ENCODE peak calls at places on chromosome 19, in nine cellular contexts. One of them, this sample, is unnamed.

GRCh38 chr19:38267780-38268430 is 3.5 kb downstream of the SPINT2 start:
- DNase-seq in WERI-Rb-1: peak
- DNase-seq in AG04449: no peak
- DNase-seq in GM10248: no peak
- DNase-seq in omental fat pad: no peak
- DNase-seq in RWPE1: peak
- DNase-seq in tibial artery: no peak
- DNase-seq in endothelial cell: no peak
- DNase-seq in tibial nerve: no peak
- DNase-seq in this sample: no peak

GRCh38 chr19:9878511-9879196 is 43.5 kb downstream of the PIN1 start:
- DNase-seq in WERI-Rb-1: no peak
- DNase-seq in AG04449: no peak
- DNase-seq in GM10248: no peak
- DNase-seq in omental fat pad: no peak
- DNase-seq in RWPE1: no peak
- DNase-seq in tibial artery: no peak
- DNase-seq in endothelial cell: no peak
- DNase-seq in tibial nerve: no peak
- DNase-seq in this sample: no peak

GRCh38 chr19:51644636-51645271 is 1.9 kb downstream of the SIGLEC14 start:
- DNase-seq in WERI-Rb-1: no peak
- DNase-seq in AG04449: no peak
- DNase-seq in GM10248: no peak
- DNase-seq in omental fat pad: no peak
- DNase-seq in RWPE1: no peak
- DNase-seq in tibial artery: no peak
- DNase-seq in endothelial cell: no peak
- DNase-seq in tibial nerve: no peak
- DNase-seq in this sample: no peak

GRCh38 chr19:50507376-50507775 is 3.6 kb downstream of the JOSD2 start:
- DNase-seq in WERI-Rb-1: no peak
- DNase-seq in AG04449: no peak
- DNase-seq in GM10248: no peak
- DNase-seq in omental fat pad: no peak
- DNase-seq in RWPE1: no peak
- DNase-seq in tibial artery: no peak
- DNase-seq in endothelial cell: no peak
- DNase-seq in tibial nerve: no peak
- DNase-seq in this sample: no peak

GRCh38 chr19:55579766-55580621 is 654 bp downstream of the ZNF579 start:
- DNase-seq in WERI-Rb-1: peak
- DNase-seq in AG04449: no peak
- DNase-seq in GM10248: peak
- DNase-seq in omental fat pad: no peak
- DNase-seq in RWPE1: no peak
- DNase-seq in tibial artery: no peak
- DNase-seq in endothelial cell: no peak
- DNase-seq in tibial nerve: no peak
- DNase-seq in this sample: no peak

GRCh38 chr19:57135797-57136196 is 9.2 kb downstream of the ZIM3 start:
- DNase-seq in WERI-Rb-1: no peak
- DNase-seq in AG04449: no peak
- DNase-seq in GM10248: no peak
- DNase-seq in omental fat pad: no peak
- DNase-seq in RWPE1: no peak
- DNase-seq in tibial artery: no peak
- DNase-seq in endothelial cell: no peak
- DNase-seq in tibial nerve: no peak
- DNase-seq in this sample: no peak

GRCh38 chr19:18439025-18439909 is 1.3 kb upstream of the ISYNA1 start:
- DNase-seq in WERI-Rb-1: no peak
- DNase-seq in AG04449: no peak
- DNase-seq in GM10248: no peak
- DNase-seq in omental fat pad: no peak
- DNase-seq in RWPE1: no peak
- DNase-seq in tibial artery: no peak
- DNase-seq in endothelial cell: no peak
- DNase-seq in tibial nerve: no peak
- DNase-seq in this sample: peak

GRCh38 chr19:1818549-1819195 is 6.6 kb upstream of the ATP8B3 start:
- DNase-seq in WERI-Rb-1: no peak
- DNase-seq in AG04449: no peak
- DNase-seq in GM10248: no peak
- DNase-seq in omental fat pad: no peak
- DNase-seq in RWPE1: no peak
- DNase-seq in tibial artery: no peak
- DNase-seq in endothelial cell: no peak
- DNase-seq in tibial nerve: no peak
- DNase-seq in this sample: no peak

GRCh38 chr19:13020002-13020414 is 24.7 kb downstream of the NFIX start:
- DNase-seq in WERI-Rb-1: no peak
- DNase-seq in AG04449: no peak
- DNase-seq in GM10248: no peak
- DNase-seq in omental fat pad: no peak
- DNase-seq in RWPE1: no peak
- DNase-seq in tibial artery: no peak
- DNase-seq in endothelial cell: no peak
- DNase-seq in tibial nerve: no peak
- DNase-seq in this sample: no peak

GRCh38 chr19:10797078-10797477 is 38.9 kb downstream of the TMED1 start:
- DNase-seq in WERI-Rb-1: no peak
- DNase-seq in AG04449: no peak
- DNase-seq in GM10248: no peak
- DNase-seq in omental fat pad: no peak
- DNase-seq in RWPE1: no peak
- DNase-seq in tibial artery: no peak
- DNase-seq in endothelial cell: no peak
- DNase-seq in tibial nerve: no peak
- DNase-seq in this sample: no peak

GRCh38 chr19:45171211-45171623 is 6.8 kb downstream of the TRAPPC6A start:
- DNase-seq in WERI-Rb-1: no peak
- DNase-seq in AG04449: no peak
- DNase-seq in GM10248: no peak
- DNase-seq in omental fat pad: no peak
- DNase-seq in RWPE1: no peak
- DNase-seq in tibial artery: no peak
- DNase-seq in endothelial cell: peak
- DNase-seq in tibial nerve: no peak
- DNase-seq in this sample: no peak

GRCh38 chr19:45125975-45126493 is 33.1 kb downstream of the PPP1R37 start:
- DNase-seq in WERI-Rb-1: peak
- DNase-seq in AG04449: no peak
- DNase-seq in GM10248: peak
- DNase-seq in omental fat pad: peak
- DNase-seq in RWPE1: peak
- DNase-seq in tibial artery: peak
- DNase-seq in endothelial cell: peak
- DNase-seq in tibial nerve: no peak
- DNase-seq in this sample: peak

GRCh38 chr19:58552655-58553054 is 2.2 kb downstream of the CHMP2A start:
- DNase-seq in WERI-Rb-1: no peak
- DNase-seq in AG04449: no peak
- DNase-seq in GM10248: no peak
- DNase-seq in omental fat pad: no peak
- DNase-seq in RWPE1: no peak
- DNase-seq in tibial artery: no peak
- DNase-seq in endothelial cell: no peak
- DNase-seq in tibial nerve: no peak
- DNase-seq in this sample: no peak

GRCh38 chr19:9406798-9407352 is 28.5 kb downstream of the ZNF266 start:
- DNase-seq in WERI-Rb-1: peak
- DNase-seq in AG04449: peak
- DNase-seq in GM10248: peak
- DNase-seq in omental fat pad: peak
- DNase-seq in RWPE1: peak
- DNase-seq in tibial artery: peak
- DNase-seq in endothelial cell: no peak
- DNase-seq in tibial nerve: peak
- DNase-seq in this sample: peak

DNA sequence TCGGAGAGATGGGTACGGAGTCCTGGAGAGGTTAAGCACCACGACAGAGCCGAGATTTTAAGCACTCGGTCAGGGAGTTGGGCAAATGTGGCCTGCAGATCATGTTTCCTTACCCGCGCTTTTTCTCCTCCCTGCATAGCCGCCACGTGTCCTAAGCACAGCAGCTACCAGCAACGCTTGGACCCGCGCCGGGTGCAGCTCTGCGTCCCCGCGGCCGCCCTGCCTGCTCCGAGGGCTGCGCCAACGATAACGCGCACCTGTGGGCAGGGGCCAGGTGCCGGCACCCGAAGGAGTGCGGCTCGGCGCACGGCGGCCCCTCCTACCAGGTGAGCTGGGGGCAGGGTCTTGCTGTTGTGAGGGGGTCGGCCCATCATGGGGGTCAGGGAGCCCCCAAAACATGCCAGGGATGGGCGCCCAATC is 24.8 kb upstream of the FXYD3 start:
- DNase-seq in WERI-Rb-1: peak
- DNase-seq in AG04449: no peak
- DNase-seq in GM10248: no peak
- DNase-seq in omental fat pad: no peak
- DNase-seq in RWPE1: no peak
- DNase-seq in tibial artery: no peak
- DNase-seq in endothelial cell: no peak
- DNase-seq in tibial nerve: no peak
- DNase-seq in this sample: no peak
- TF ChIP-seq CTCF in WERI-Rb-1: no peak
- TF ChIP-seq CTCF in AG04449: no peak
- TF ChIP-seq CTCF in GM10248: no peak
- TF ChIP-seq CTCF in omental fat pad: no peak
- TF ChIP-seq CTCF in RWPE1: peak
- TF ChIP-seq CTCF in tibial artery: no peak
- TF ChIP-seq CTCF in endothelial cell: no peak
- TF ChIP-seq CTCF in tibial nerve: no peak
- TF ChIP-seq CTCF in this sample: peak

GRCh38 chr19:633068-633785 is at the start of gene POLRMT:
- DNase-seq in WERI-Rb-1: peak
- DNase-seq in AG04449: peak
- DNase-seq in GM10248: peak
- DNase-seq in omental fat pad: peak
- DNase-seq in RWPE1: peak
- DNase-seq in tibial artery: peak
- DNase-seq in endothelial cell: peak
- DNase-seq in tibial nerve: peak
- DNase-seq in this sample: peak
- TF ChIP-seq CTCF in WERI-Rb-1: no peak
- TF ChIP-seq CTCF in AG04449: no peak
- TF ChIP-seq CTCF in GM10248: no peak
- TF ChIP-seq CTCF in omental fat pad: no peak
- TF ChIP-seq CTCF in RWPE1: no peak
- TF ChIP-seq CTCF in tibial artery: no peak
- TF ChIP-seq CTCF in endothelial cell: no peak
- TF ChIP-seq CTCF in tibial nerve: no peak
- TF ChIP-seq CTCF in this sample: no peak

GRCh38 chr19:29364999-29365398 is 152.0 kb upstream of the UQCRFS1 start:
- DNase-seq in WERI-Rb-1: no peak
- DNase-seq in AG04449: no peak
- DNase-seq in GM10248: no peak
- DNase-seq in omental fat pad: no peak
- DNase-seq in RWPE1: no peak
- DNase-seq in tibial artery: no peak
- DNase-seq in endothelial cell: no peak
- DNase-seq in tibial nerve: no peak
- DNase-seq in this sample: no peak
- TF ChIP-seq CTCF in WERI-Rb-1: no peak
- TF ChIP-seq CTCF in AG04449: no peak
- TF ChIP-seq CTCF in GM10248: no peak
- TF ChIP-seq CTCF in omental fat pad: no peak
- TF ChIP-seq CTCF in RWPE1: no peak
- TF ChIP-seq CTCF in tibial artery: no peak
- TF ChIP-seq CTCF in endothelial cell: no peak
- TF ChIP-seq CTCF in tibial nerve: no peak
- TF ChIP-seq CTCF in this sample: no peak

GRCh38 chr19:3151563-3152430 is 16.0 kb downstream of the GNA15 start:
- DNase-seq in WERI-Rb-1: no peak
- DNase-seq in AG04449: no peak
- DNase-seq in GM10248: no peak
- DNase-seq in omental fat pad: no peak
- DNase-seq in RWPE1: no peak
- DNase-seq in tibial artery: no peak
- DNase-seq in endothelial cell: no peak
- DNase-seq in tibial nerve: no peak
- DNase-seq in this sample: peak

GRCh38 chr19:3153286-3154230 is 17.7 kb downstream of the GNA15 start:
- DNase-seq in WERI-Rb-1: no peak
- DNase-seq in AG04449: no peak
- DNase-seq in GM10248: no peak
- DNase-seq in omental fat pad: no peak
- DNase-seq in RWPE1: no peak
- DNase-seq in tibial artery: no peak
- DNase-seq in endothelial cell: no peak
- DNase-seq in tibial nerve: no peak
- DNase-seq in this sample: no peak

GRCh38 chr19:3157096-3157845 is 21.3 kb upstream of the S1PR4 start:
- DNase-seq in WERI-Rb-1: no peak
- DNase-seq in AG04449: no peak
- DNase-seq in GM10248: no peak
- DNase-seq in omental fat pad: no peak
- DNase-seq in RWPE1: no peak
- DNase-seq in tibial artery: no peak
- DNase-seq in endothelial cell: no peak
- DNase-seq in tibial nerve: no peak
- DNase-seq in this sample: no peak

GRCh38 chr19:3152431-3152780 is 16.6 kb downstream of the GNA15 start:
- DNase-seq in WERI-Rb-1: no peak
- DNase-seq in AG04449: no peak
- DNase-seq in GM10248: no peak
- DNase-seq in omental fat pad: no peak
- DNase-seq in RWPE1: no peak
- DNase-seq in tibial artery: no peak
- DNase-seq in endothelial cell: no peak
- DNase-seq in tibial nerve: no peak
- DNase-seq in this sample: no peak

DNA sequence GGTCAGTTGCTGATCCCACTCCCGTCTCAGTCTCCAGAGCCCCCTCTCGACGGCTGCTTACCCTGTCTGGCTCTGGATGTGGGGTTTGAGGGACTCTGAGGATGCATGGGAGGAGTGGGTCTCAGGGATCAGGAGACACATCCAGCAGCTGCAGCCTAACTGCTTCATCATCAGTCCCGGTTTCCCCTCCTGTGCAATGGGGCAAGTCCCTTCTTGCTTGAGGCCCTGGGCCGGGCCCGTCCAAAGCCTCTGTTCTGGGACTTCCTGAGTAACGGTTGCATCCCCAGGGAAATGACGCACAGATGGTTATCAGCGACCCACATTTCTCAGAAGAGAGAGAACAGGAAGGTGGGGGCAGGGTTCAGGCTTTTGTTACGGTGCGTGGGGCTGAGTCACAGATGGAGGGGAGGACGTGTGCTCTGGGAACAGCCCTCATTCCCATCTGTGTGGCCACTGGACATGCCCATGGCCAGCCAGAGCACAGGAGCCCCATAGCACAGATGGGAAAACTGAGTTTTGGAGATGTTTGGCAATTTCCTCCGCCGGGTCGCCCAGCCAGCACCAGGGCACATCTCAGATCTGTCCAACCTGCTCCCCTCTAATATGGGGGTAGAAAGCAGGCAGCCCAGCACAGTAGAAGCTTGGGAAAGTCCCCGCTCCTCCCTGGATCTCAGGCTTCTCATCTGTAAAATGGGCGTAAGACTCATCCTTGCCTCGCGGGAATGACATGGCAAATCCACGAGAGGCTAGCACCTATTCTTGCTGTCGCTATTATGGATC is 19.3 kb downstream of the GNA15 start:
- DNase-seq in WERI-Rb-1: no peak
- DNase-seq in AG04449: peak
- DNase-seq in GM10248: peak
- DNase-seq in omental fat pad: peak
- DNase-seq in RWPE1: peak
- DNase-seq in tibial artery: peak
- DNase-seq in endothelial cell: peak
- DNase-seq in tibial nerve: no peak
- DNase-seq in this sample: peak
- TF ChIP-seq CTCF in WERI-Rb-1: no peak
- TF ChIP-seq CTCF in AG04449: no peak
- TF ChIP-seq CTCF in GM10248: no peak
- TF ChIP-seq CTCF in omental fat pad: no peak
- TF ChIP-seq CTCF in RWPE1: no peak
- TF ChIP-seq CTCF in tibial artery: no peak
- TF ChIP-seq CTCF in endothelial cell: no peak
- TF ChIP-seq CTCF in tibial nerve: no peak
- TF ChIP-seq CTCF in this sample: no peak

This sample was measured in HFFc6.